ENCODE peak calls at places on chromosomes 5 and 9, in eight cellular contexts. A, N, T, K, C, D, L and F are unnamed samples.

GRCh38 chr5:39713224-39713911 is 288.6 kb upstream of the DAB2 start:
- DNase-seq in C (peak), K (no peak), N (no peak), L (no peak), T (no peak), D (no peak), A (no peak), F (no peak)

GRCh38 chr9:121321039-121321503 is 49.0 kb downstream of the STOM start:
- DNase-seq in D (no peak), C (no peak), A (no peak), N (no peak), L (no peak), K (no peak), T (no peak), F (no peak)

GRCh38 chr9:82543726-82544125 is 519.2 kb downstream of the RASEF start:
- DNase-seq in C (no peak), L (no peak), K (no peak), N (no peak), A (no peak), T (no peak), D (no peak), F (no peak)

GRCh38 chr9:1055156-1055555 is 5.0 kb downstream of the DMRT2 start:
- DNase-seq in K (no peak), A (no peak), T (no peak), N (no peak), D (no peak), L (no peak), C (no peak), F (no peak)

GRCh38 chr9:134343637-134344036 is 17.4 kb downstream of the RXRA start:
- DNase-seq in K (no peak), A (no peak), C (no peak), D (no peak), N (no peak), T (no peak), L (no peak), F (no peak)

GRCh38 chr5:155556700-155557099 is 543.1 kb downstream of the KIF4B start:
- DNase-seq in N (no peak), K (no peak), A (no peak), T (no peak), L (no peak), D (no peak), C (no peak), F (no peak)

GRCh38 chr9:20884985-20885593 is 146.4 kb downstream of the HACD4 start:
- DNase-seq in K (no peak), A (no peak), N (no peak), L (peak), C (peak), T (peak), D (no peak), F (peak)

GRCh38 chr5:122156724-122157325 is 27.5 kb downstream of the ZNF474 start:
- DNase-seq in T (no peak), N (peak), A (no peak), D (no peak), L (no peak), C (peak), K (no peak), F (no peak)

GRCh38 chr9:113602126-113603119 is 138.9 kb downstream of the RGS3 start:
- DNase-seq in L (peak), D (no peak), N (peak), K (peak), C (peak), A (peak), T (no peak), F (no peak)

GRCh38 chr9:130010151-130010988 is 32.6 kb downstream of the FNBP1 start:
- DNase-seq in N (no peak), D (no peak), K (peak), L (no peak), A (no peak), C (no peak), T (no peak), F (no peak)

GRCh38 chr9:36788534-36788933 is 215.8 kb downstream of the MELK start:
- DNase-seq in D (no peak), L (no peak), C (no peak), K (no peak), N (no peak), T (no peak), A (no peak), F (no peak)

GRCh38 chr5:108119123-108119522 is 262.8 kb downstream of the FBXL17 start:
- DNase-seq in K (no peak), L (no peak), D (no peak), N (no peak), C (no peak), T (no peak), A (no peak), F (no peak)

GRCh38 chr9:124110307-124110915 is 98.8 kb downstream of the LHX2 start:
- DNase-seq in L (peak), N (peak), K (no peak), D (no peak), C (peak), A (peak), T (peak), F (peak)

GRCh38 chr5:32195265-32195664 is 21.1 kb upstream of the GOLPH3 start:
- DNase-seq in L (no peak), T (no peak), K (no peak), A (no peak), C (no peak), N (no peak), D (no peak), F (no peak)

GRCh38 chr5:35442916-35443639 is 174.6 kb upstream of the SPEF2 start:
- DNase-seq in T (no peak), A (no peak), N (no peak), K (no peak), L (no peak), D (no peak), C (no peak), F (no peak)

GRCh38 chr9:92748233-92748497 is 16.5 kb downstream of the BICD2 start:
- DNase-seq in T (no peak), A (no peak), C (no peak), L (no peak), D (no peak), N (no peak), K (no peak), F (no peak)

GRCh38 chr5:93874080-93874479 is 132.7 kb upstream of the POU5F2 start:
- DNase-seq in K (no peak), D (no peak), A (no peak), C (peak), N (no peak), T (no peak), L (no peak), F (no peak)

GRCh38 chr5:67792891-67793290 is 422.7 kb upstream of the PIK3R1 start:
- DNase-seq in L (no peak), N (no peak), D (peak), A (no peak), C (no peak), K (no peak), T (no peak), F (no peak)

GRCh38 chr5:144598451-144599068 is 427.9 kb downstream of the KCTD16 start:
- DNase-seq in K (no peak), A (no peak), L (peak), D (no peak), T (no peak), N (no peak), C (no peak), F (no peak)

GRCh38 chr9:95938724-95939123 is 63.2 kb downstream of the ERCC6L2 start:
- DNase-seq in T (no peak), D (no peak), A (no peak), L (no peak), C (no peak), K (no peak), N (no peak), F (no peak)

GRCh38 chr5:151255621-151256286 is 2.8 kb downstream of the GM2A start:
- DNase-seq in N (peak), K (no peak), A (peak), D (no peak), C (no peak), T (no peak), L (no peak), F (no peak)

GRCh38 chr5:80825780-80826460 is 134.2 kb upstream of the RASGRF2 start:
- DNase-seq in D (no peak), T (no peak), L (no peak), N (no peak), A (no peak), C (no peak), K (no peak), F (no peak)

GRCh38 chr5:76689321-76690026 is 26.5 kb upstream of the F2R start:
- DNase-seq in T (no peak), K (no peak), A (no peak), C (peak), D (no peak), L (no peak), N (no peak), F (peak)

GRCh38 chr5:132428811-132429440 is 59.4 kb downstream of the SLC22A5 start:
- DNase-seq in N (no peak), T (no peak), L (no peak), A (no peak), K (no peak), C (peak), D (no peak), F (no peak)

GRCh38 chr5:142316681-142317080 is 8.1 kb downstream of the SPRY4 start:
- DNase-seq in T (no peak), L (no peak), N (no peak), C (no peak), A (no peak), K (no peak), D (no peak), F (no peak)

GRCh38 chr5:176611435-176611834 is 1.5 kb upstream of the GPRIN1 start:
- DNase-seq in D (peak), T (no peak), L (peak), K (peak), C (peak), N (peak), A (no peak), F (peak)

GRCh38 chr9:128304151-128304970 is 17.9 kb downstream of the TRUB2 start:
- DNase-seq in C (peak), K (no peak), A (no peak), L (no peak), D (no peak), N (no peak), T (no peak), F (no peak)

GRCh38 chr5:95130951-95131350 is 153.9 kb downstream of the MCTP1 start:
- DNase-seq in D (no peak), T (no peak), K (no peak), C (no peak), L (no peak), A (no peak), N (no peak), F (no peak)

GRCh38 chr9:109880276-109881169 is 100.5 kb downstream of the PALM2AKAP2 start:
- DNase-seq in D (no peak), A (no peak), L (no peak), C (peak), N (peak), T (peak), K (no peak), F (peak)

GRCh38 chr5:57862471-57863282 is 380.1 kb upstream of the ACTBL2 start:
- DNase-seq in C (peak), L (no peak), K (peak), D (no peak), N (no peak), A (no peak), T (no peak), F (no peak)

DNA sequence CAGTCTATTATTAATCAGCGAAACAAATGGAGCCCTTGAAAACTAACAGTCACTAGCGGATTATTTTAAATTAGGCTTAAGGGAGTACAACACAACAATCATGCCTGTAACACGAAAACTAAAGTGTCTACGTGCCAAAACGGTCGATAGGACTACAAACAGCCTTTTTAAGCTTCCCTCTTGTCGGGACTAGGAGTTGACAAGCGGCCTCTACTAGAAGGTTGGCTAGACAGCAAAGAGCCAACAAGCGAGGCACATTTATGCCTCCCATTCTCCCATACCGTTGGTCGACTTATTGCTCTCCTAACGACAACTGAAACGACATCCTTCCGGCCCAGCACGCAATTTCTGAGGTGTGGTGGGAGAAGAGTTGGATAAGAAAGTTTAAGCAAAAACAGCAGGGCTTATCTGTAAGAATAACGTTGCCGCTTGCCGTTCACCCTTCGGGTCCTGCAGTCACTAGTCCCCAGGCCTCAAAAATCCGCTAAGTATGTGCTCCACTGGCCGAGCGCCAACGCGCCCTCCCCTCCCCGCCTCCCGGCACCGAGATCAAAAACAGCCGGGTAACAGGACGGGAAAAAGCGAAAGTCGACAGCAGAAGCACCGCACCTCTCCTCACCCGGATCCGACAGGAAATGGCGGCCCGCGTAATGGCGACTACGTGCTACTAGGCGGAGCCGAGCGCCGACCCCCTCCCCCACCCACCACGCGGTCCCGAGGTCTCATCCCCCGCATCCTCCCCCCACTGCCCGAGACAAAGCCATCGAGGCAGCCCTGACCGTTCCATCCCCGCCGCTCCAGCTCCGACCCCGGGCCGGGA is 813 bp downstream of the HNRNPK start:
- DNase-seq in N (peak), D (peak), L (peak), A (peak), C (peak), T (peak), K (peak), F (peak)
- TF ChIP-seq POLR2A in N (no peak), D (no peak), L (no peak), A (no peak), C (peak), T (no peak), K (no peak), F (no peak)

GRCh38 chr9:4984171-4984570 is 901 bp upstream of the JAK2 start:
- DNase-seq in T (peak), L (no peak), N (no peak), A (no peak), C (no peak), K (no peak), D (no peak), F (no peak)

GRCh38 chr9:4983541-4984165 is 1.4 kb upstream of the JAK2 start:
- DNase-seq in L (no peak), D (no peak), C (no peak), N (no peak), K (no peak), T (no peak), A (no peak), F (no peak)

GRCh38 chr9:4985376-4986266 is 549 bp downstream of the JAK2 start:
- DNase-seq in D (peak), N (peak), C (peak), A (no peak), T (no peak), K (no peak), L (peak), F (no peak)

GRCh38 chr9:4986291-4986690 is 1.2 kb downstream of the JAK2 start:
- DNase-seq in K (no peak), N (no peak), C (peak), A (no peak), T (no peak), D (no peak), L (no peak), F (no peak)

GRCh38 chr9:4984571-4985375 is at the start of gene JAK2:
- DNase-seq in T (peak), C (peak), K (peak), L (peak), D (peak), N (peak), A (peak), F (peak)
- TF ChIP-seq POLR2A in T (peak), C (peak), K (peak), L (peak), D (peak), N (peak), A (peak), F (peak)

GRCh38 chr9:132240860-132241482 is 79.1 kb downstream of the NTNG2 start:
- DNase-seq in L (peak), C (peak), T (peak), A (peak), D (peak), N (peak), K (peak), F (peak)
- TF ChIP-seq POLR2A in L (no peak), C (no peak), T (peak), A (no peak), D (no peak), N (peak), K (no peak), F (no peak)

GRCh38 chr5:179858586-179859427 is at the start of gene MRNIP:
- DNase-seq in A (peak), L (peak), N (peak), C (peak), T (peak), K (peak), D (peak), F (peak)
- TF ChIP-seq POLR2A in A (peak), L (no peak), N (peak), C (peak), T (peak), K (no peak), D (peak), F (peak)